ENCODE peak calls at places on chromosome 5, in nine cellular contexts. F is NCI-H345; E is foreskin melanocyte; Z is T-cell; J is OCI-LY7; I is ovary; A is ACHN; S is CD8-positive, alpha-beta T cell; X is lung. U is an unnamed sample.

GRCh38 chr5:97009212-97009898 is 73.5 kb downstream of the LNPEP start:
- DNase-seq in F (no peak), E (peak; percentile 44), Z (no peak), J (peak; percentile 86), I (no peak), A (no peak), S (no peak), X (no peak), U (no peak)

GRCh38 chr5:111929892-111930291 is 172.9 kb upstream of the NREP start:
- DNase-seq in F (no peak), E (no peak), Z (no peak), J (no peak), I (no peak), A (no peak), S (no peak), X (no peak), U (no peak)

GRCh38 chr5:59275537-59276276 is 617.8 kb downstream of the PDE4D start:
- DNase-seq in F (no peak), E (peak; percentile 82), Z (no peak), J (no peak), I (no peak), A (peak; percentile 71), S (no peak), X (no peak), U (no peak)

GRCh38 chr5:107248065-107248695 is 422.6 kb downstream of the EFNA5 start:
- DNase-seq in F (peak; percentile 3), E (peak; percentile 40), Z (no peak), J (peak; percentile 62), I (no peak), A (peak; percentile 41), S (no peak), X (peak; percentile 70), U (peak; percentile 20)

GRCh38 chr5:62691946-62692345 is 113.3 kb downstream of the LRRC70 start:
- DNase-seq in F (no peak), E (no peak), Z (no peak), J (no peak), I (no peak), A (no peak), S (no peak), X (no peak), U (no peak)

GRCh38 chr5:176619203-176619568 is 9.2 kb upstream of the GPRIN1 start:
- DNase-seq in F (no peak), E (peak; percentile 64), Z (peak; percentile 73), J (peak; percentile 91), I (no peak), A (peak; percentile 79), S (peak; percentile 84), X (peak; percentile 50), U (peak; percentile 70)

GRCh38 chr5:56534102-56534501 is 281.2 kb upstream of the MAP3K1 start:
- DNase-seq in F (no peak), E (no peak), Z (no peak), J (no peak), I (no peak), A (peak; percentile 35), S (no peak), X (no peak), U (no peak)

GRCh38 chr5:175202461-175203065 is 241.4 kb downstream of the DRD1 start:
- DNase-seq in F (peak; percentile 63), E (no peak), Z (no peak), J (no peak), I (no peak), A (peak; percentile 79), S (no peak), X (no peak), U (no peak)

GRCh38 chr5:154110781-154111180 is 72.0 kb downstream of the MFAP3 start:
- DNase-seq in F (no peak), E (no peak), Z (no peak), J (no peak), I (no peak), A (no peak), S (no peak), X (no peak), U (no peak)

GRCh38 chr5:103573411-103573810 is 10.8 kb upstream of the NUDT12 start:
- DNase-seq in F (no peak), E (no peak), Z (no peak), J (no peak), I (no peak), A (no peak), S (no peak), X (no peak), U (no peak)

GRCh38 chr5:33854733-33855151 is 37.0 kb downstream of the ADAMTS12 start:
- DNase-seq in F (no peak), E (peak; percentile 7), Z (no peak), J (no peak), I (peak; percentile 37), A (no peak), S (no peak), X (no peak), U (no peak)

GRCh38 chr5:132259061-132259851 is 1.8 kb downstream of the PDLIM4 start:
- DNase-seq in F (no peak), E (peak; percentile 36), Z (no peak), J (no peak), I (peak; percentile 79), A (no peak), S (no peak), X (no peak), U (no peak)

GRCh38 chr5:116378007-116378831 is 196.4 kb downstream of the SEMA6A start:
- DNase-seq in F (peak; percentile 67), E (no peak), Z (no peak), J (no peak), I (no peak), A (no peak), S (no peak), X (no peak), U (no peak)

U was measured in activated T-helper 2 cell treated with anti-CD3 and anti-CD28 coated beads, Interferon-gamma antibody, Interleukin-2, Interleukin-4, amounts not matched to agents 10 μg/mL and 5 μg/mL and 100 μg/mL, durations not matched to agents 14 hours and 24 hours and 36 hours.